ENCODE peak calls at places on chromosomes 6 and 20, in eight cellular contexts. S is thyroid gland, X is adrenal gland, W is esophagus squamous epithelium, A is heart left ventricle, D is IMR-90, Q is right lobe of liver, N is prostate gland. Y is an unnamed sample.

GRCh38 chr20:53599378-53599777 is 5.7 kb upstream of the ZNF217 start:
- DNase-seq in X (no peak), D (no peak), Q (no peak), A (peak; percentile 11), S (no peak), W (no peak), N (no peak), Y (no peak)

GRCh38 chr20:19968488-19969073 is 48.6 kb upstream of the NAA20 start:
- DNase-seq in X (no peak), D (no peak), A (no peak), N (no peak), Q (no peak), S (no peak), W (no peak), Y (no peak)

GRCh38 chr6:67292169-67292568 is 1342.9 kb upstream of the ADGRB3 start:
- DNase-seq in S (no peak), N (peak; percentile 12), W (no peak), D (no peak), Q (no peak), A (no peak), X (no peak), Y (no peak)

GRCh38 chr6:167000759-167001158 is 1.6 kb downstream of the CEP43 start:
- DNase-seq in D (no peak), W (no peak), X (no peak), N (no peak), Q (no peak), A (no peak), S (no peak), Y (no peak)

GRCh38 chr20:32763202-32763999 is 1.2 kb downstream of the DNMT3B start:
- DNase-seq in W (no peak), A (no peak), D (no peak), N (no peak), X (no peak), Q (no peak), S (peak; percentile 26), Y (no peak)

GRCh38 chr6:73722318-73723060 is 26.5 kb downstream of the CD109 start:
- DNase-seq in A (no peak), S (no peak), N (no peak), D (peak; percentile 93), W (no peak), Q (no peak), X (no peak), Y (no peak)

GRCh38 chr6:84061613-84062398 is 28.2 kb downstream of the MRAP2 start:
- DNase-seq in D (no peak), X (no peak), A (no peak), S (no peak), N (no peak), Q (no peak), W (no peak), Y (no peak)

GRCh38 chr6:133130863-133131262 is 110.3 kb upstream of the EYA4 start:
- DNase-seq in W (no peak), Q (no peak), D (peak; percentile 66), X (peak; percentile 84), S (peak; percentile 92), A (peak; percentile 84), N (peak; percentile 69), Y (no peak)

GRCh38 chr6:29694637-29695036 is 13.7 kb upstream of the ZFP57 start:
- DNase-seq in A (no peak), D (no peak), N (no peak), X (no peak), S (no peak), Q (no peak), W (no peak), Y (no peak)

GRCh38 chr6:63573899-63574553 is 1.7 kb downstream of the LOC128125822 start:
- DNase-seq in W (no peak), X (peak; percentile 42), Q (peak; percentile 58), A (no peak), N (no peak), D (peak; percentile 64), S (peak; percentile 38), Y (peak; percentile 57)

GRCh38 chr20:25248501-25249172 is 752 bp downstream of the PYGB start:
- DNase-seq in W (no peak), N (no peak), S (peak; percentile 50), X (peak; percentile 53), A (peak; percentile 58), D (peak; percentile 37), Q (no peak), Y (peak; percentile 38)

GRCh38 chr6:3285732-3286131 is 27.0 kb downstream of the PSMG4 start:
- DNase-seq in Q (peak; percentile 24), A (no peak), W (no peak), X (no peak), D (no peak), S (no peak), N (no peak), Y (no peak)

GRCh38 chr6:114796576-114796975 is 453.8 kb upstream of the HS3ST5 start:
- DNase-seq in A (no peak), N (no peak), Q (no peak), D (no peak), S (no peak), W (no peak), X (no peak), Y (no peak)

GRCh38 chr6:34143884-34144580 is 1.9 kb downstream of the GRM4 start:
- DNase-seq in A (no peak), N (no peak), S (no peak), X (no peak), W (no peak), Q (no peak), D (no peak), Y (no peak)

GRCh38 chr6:100892693-100893092 is 11.6 kb upstream of the ASCC3 start:
- DNase-seq in N (no peak), X (no peak), W (no peak), Q (no peak), A (no peak), S (no peak), D (no peak), Y (no peak)

GRCh38 chr20:43448748-43449535 is 8.8 kb upstream of the SRSF6 start:
- DNase-seq in Q (no peak), W (no peak), D (peak; percentile 33), X (peak; percentile 47), A (no peak), S (peak; percentile 32), N (peak; percentile 27), Y (peak; percentile 30)

GRCh38 chr6:112691289-112691688 is 344.2 kb downstream of the RFPL4B start:
- DNase-seq in D (peak; percentile 91), A (no peak), W (no peak), Q (no peak), N (no peak), X (no peak), S (no peak), Y (no peak)

GRCh38 chr6:89242574-89243330 is 25.6 kb upstream of the GABRR1 start:
- DNase-seq in Q (no peak), N (peak; percentile 27), W (no peak), D (peak; percentile 61), A (no peak), S (no peak), X (no peak), Y (peak; percentile 12)

GRCh38 chr20:37706298-37706697 is 12.5 kb downstream of the CTNNBL1 start:
- DNase-seq in X (no peak), W (no peak), N (no peak), A (no peak), D (no peak), S (no peak), Q (no peak), Y (no peak)

GRCh38 chr6:39317256-39317655 is 3.0 kb upstream of the KCNK17 start:
- DNase-seq in Q (no peak), S (no peak), W (no peak), D (no peak), N (no peak), X (no peak), A (no peak), Y (no peak)

GRCh38 chr20:603116-603640 is 6.9 kb downstream of the TCF15 start:
- DNase-seq in W (no peak), Q (no peak), S (no peak), A (no peak), X (no peak), N (no peak), D (no peak), Y (no peak)
- H3K27ac ChIP-seq in W (no peak overlapping the region), Q (no peak overlapping the region), S (no peak overlapping the region), A (peak overlapping the region; percentile 76), X (no peak overlapping the region), N (no peak overlapping the region), D (no peak overlapping the region), Y (no peak overlapping the region)

DNA sequence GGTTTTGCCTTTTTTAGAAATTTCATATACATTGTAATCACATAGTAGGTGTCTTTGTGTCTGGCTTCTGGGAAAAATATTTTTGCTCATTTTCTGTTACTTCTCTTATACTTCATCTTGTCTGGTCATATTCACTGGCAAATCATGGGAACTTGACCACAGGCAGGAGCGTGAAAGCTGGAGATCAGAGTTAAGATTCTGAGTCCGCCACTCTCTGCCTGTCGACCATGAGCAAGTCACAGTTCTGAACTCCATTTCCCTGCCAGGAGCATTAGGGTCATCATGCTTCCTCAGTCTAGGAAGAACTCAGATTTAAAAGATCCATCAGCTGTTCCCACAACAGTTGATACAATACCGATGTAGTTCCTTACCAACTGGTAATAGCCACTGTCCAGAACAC is 12.4 kb upstream of the SCGN start:
- DNase-seq in A (no peak), S (no peak), X (no peak), D (no peak), Q (no peak), N (no peak), W (no peak), Y (no peak)
- TF ChIP-seq POLR2A in A (no peak), S (no peak), X (no peak), D (no peak), Q (no peak), N (no peak), W (no peak), Y (no peak)

GRCh38 chr6:11231564-11232176 is 798 bp downstream of the NEDD9 start:
- DNase-seq in W (no peak), N (no peak), D (no peak), S (peak; percentile 76), A (no peak), Q (no peak), X (no peak), Y (no peak)
- H3K27ac ChIP-seq in W (peak overlapping the region; percentile 93), N (peak overlapping the region; percentile 94), D (peak overlapping the region; percentile 39), S (peak overlapping the region; percentile 78), A (peak overlapping the region; percentile 93), Q (peak overlapping the region; percentile 87), X (peak overlapping the region; percentile 72), Y (peak overlapping the region; percentile 93)

GRCh38 chr6:136792066-136792944 is at the start of gene MAP3K5:
- DNase-seq in D (peak; percentile 72), W (peak; percentile 72), A (peak; percentile 87), Q (peak; percentile 93), X (peak; percentile 91), S (peak; percentile 89), N (peak; percentile 88), Y (peak; percentile 93)
- TF ChIP-seq POLR2A in D (no peak), W (peak; percentile 64), A (peak; percentile 40), Q (peak; percentile 60), X (peak; percentile 46), S (peak; percentile 88), N (peak; percentile 46), Y (peak; percentile 71)

DNA sequence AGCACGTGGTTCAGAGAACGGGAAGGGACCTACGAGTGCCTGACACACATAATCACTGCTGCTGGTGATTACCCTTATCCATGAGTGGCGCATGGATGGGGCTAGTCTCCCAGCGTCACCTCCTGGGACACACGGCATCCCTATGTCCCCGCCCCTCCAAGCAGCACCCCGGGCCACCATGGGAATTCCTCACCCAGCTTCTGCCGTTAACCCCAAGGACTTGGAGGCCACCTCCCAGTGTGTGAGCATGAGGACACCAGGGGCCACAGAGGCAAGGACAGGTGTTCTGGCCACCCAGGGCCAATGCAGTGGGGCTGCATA is 9.8 kb downstream of the CHRNA4 start:
- DNase-seq in S (no peak), D (no peak), Q (no peak), A (no peak), N (no peak), X (no peak), W (no peak), Y (no peak)
- H3K27ac ChIP-seq in S (no peak overlapping the region), D (no peak overlapping the region), Q (no peak overlapping the region), A (no peak overlapping the region), N (no peak overlapping the region), X (no peak overlapping the region), W (no peak overlapping the region), Y (no peak overlapping the region)

GRCh38 chr6:16145038-16145437 is 16.2 kb downstream of the MYLIP start:
- DNase-seq in X (no peak), D (no peak), W (no peak), S (no peak), A (no peak), N (no peak), Q (no peak), Y (no peak)
- TF ChIP-seq POLR2A in X (no peak), D (no peak), W (no peak), S (no peak), A (no peak), N (no peak), Q (no peak), Y (no peak)